ENCODE peak calls at places on chromosomes 11 and 22, in six cellular contexts. One of them, this sample, is unnamed.

GRCh38 chr11:47552086-47552580 is 799 bp downstream of the CELF1 start:
- DNase-seq in choroid plexus epithelial cell: peak
- DNase-seq in brain microvascular endothelial cell: peak
- DNase-seq in endothelial cell: peak
- DNase-seq in AG04450: no peak
- DNase-seq in astrocyte of the spinal cord: peak
- DNase-seq in this sample: no peak

GRCh38 chr11:35165416-35166368 is 26.7 kb downstream of the CD44 start:
- DNase-seq in choroid plexus epithelial cell: peak
- DNase-seq in brain microvascular endothelial cell: peak
- DNase-seq in endothelial cell: peak
- DNase-seq in AG04450: no peak
- DNase-seq in astrocyte of the spinal cord: peak
- DNase-seq in this sample: peak

GRCh38 chr11:15493921-15494630 is 379.4 kb downstream of the INSC start:
- DNase-seq in choroid plexus epithelial cell: no peak
- DNase-seq in brain microvascular endothelial cell: no peak
- DNase-seq in endothelial cell: no peak
- DNase-seq in AG04450: no peak
- DNase-seq in astrocyte of the spinal cord: peak
- DNase-seq in this sample: no peak

GRCh38 chr11:117390743-117391142 is 63.1 kb downstream of the CEP164 start:
- DNase-seq in choroid plexus epithelial cell: no peak
- DNase-seq in brain microvascular endothelial cell: no peak
- DNase-seq in endothelial cell: no peak
- DNase-seq in AG04450: no peak
- DNase-seq in astrocyte of the spinal cord: no peak
- DNase-seq in this sample: no peak

GRCh38 chr11:111531687-111532364 is 8.7 kb upstream of the LAYN start:
- DNase-seq in choroid plexus epithelial cell: peak
- DNase-seq in brain microvascular endothelial cell: peak
- DNase-seq in endothelial cell: no peak
- DNase-seq in AG04450: peak
- DNase-seq in astrocyte of the spinal cord: peak
- DNase-seq in this sample: peak

GRCh38 chr11:68935516-68936357 is 32.0 kb downstream of the IGHMBP2 start:
- DNase-seq in choroid plexus epithelial cell: no peak
- DNase-seq in brain microvascular endothelial cell: no peak
- DNase-seq in endothelial cell: no peak
- DNase-seq in AG04450: no peak
- DNase-seq in astrocyte of the spinal cord: no peak
- DNase-seq in this sample: no peak

GRCh38 chr11:122732342-122733300 is 77.1 kb downstream of the UBASH3B start:
- DNase-seq in choroid plexus epithelial cell: no peak
- DNase-seq in brain microvascular endothelial cell: no peak
- DNase-seq in endothelial cell: no peak
- DNase-seq in AG04450: no peak
- DNase-seq in astrocyte of the spinal cord: no peak
- DNase-seq in this sample: no peak

GRCh38 chr11:113554531-113554930 is 79.3 kb upstream of the DRD2 start:
- DNase-seq in choroid plexus epithelial cell: no peak
- DNase-seq in brain microvascular endothelial cell: no peak
- DNase-seq in endothelial cell: no peak
- DNase-seq in AG04450: no peak
- DNase-seq in astrocyte of the spinal cord: no peak
- DNase-seq in this sample: no peak

GRCh38 chr22:39135092-39135896 is 17.2 kb downstream of the CBX7 start:
- DNase-seq in choroid plexus epithelial cell: peak
- DNase-seq in brain microvascular endothelial cell: peak
- DNase-seq in endothelial cell: peak
- DNase-seq in AG04450: no peak
- DNase-seq in astrocyte of the spinal cord: peak
- DNase-seq in this sample: no peak

GRCh38 chr11:81420668-81421550 is 1312.8 kb downstream of the FAM181B start:
- DNase-seq in choroid plexus epithelial cell: no peak
- DNase-seq in brain microvascular endothelial cell: no peak
- DNase-seq in endothelial cell: no peak
- DNase-seq in AG04450: no peak
- DNase-seq in astrocyte of the spinal cord: no peak
- DNase-seq in this sample: no peak

GRCh38 chr11:66467756-66468155 is 1.1 kb downstream of the PELI3 start:
- DNase-seq in choroid plexus epithelial cell: no peak
- DNase-seq in brain microvascular endothelial cell: no peak
- DNase-seq in endothelial cell: no peak
- DNase-seq in AG04450: no peak
- DNase-seq in astrocyte of the spinal cord: no peak
- DNase-seq in this sample: peak

GRCh38 chr22:48500481-48501230 is 1327.0 kb downstream of the BRD1 start:
- DNase-seq in choroid plexus epithelial cell: no peak
- DNase-seq in brain microvascular endothelial cell: peak
- DNase-seq in endothelial cell: no peak
- DNase-seq in AG04450: no peak
- DNase-seq in astrocyte of the spinal cord: peak
- DNase-seq in this sample: no peak

GRCh38 chr22:35604671-35605457 is 12.3 kb downstream of the MB start:
- DNase-seq in choroid plexus epithelial cell: peak
- DNase-seq in brain microvascular endothelial cell: peak
- DNase-seq in endothelial cell: no peak
- DNase-seq in AG04450: no peak
- DNase-seq in astrocyte of the spinal cord: no peak
- DNase-seq in this sample: no peak

GRCh38 chr11:128738942-128739341 is 45.1 kb downstream of the FLI1 start:
- DNase-seq in choroid plexus epithelial cell: no peak
- DNase-seq in brain microvascular endothelial cell: no peak
- DNase-seq in endothelial cell: no peak
- DNase-seq in AG04450: no peak
- DNase-seq in astrocyte of the spinal cord: no peak
- DNase-seq in this sample: no peak

GRCh38 chr11:25613899-25614298 is 718.0 kb upstream of the ANO3 start:
- DNase-seq in choroid plexus epithelial cell: no peak
- DNase-seq in brain microvascular endothelial cell: no peak
- DNase-seq in endothelial cell: no peak
- DNase-seq in AG04450: no peak
- DNase-seq in astrocyte of the spinal cord: no peak
- DNase-seq in this sample: no peak

GRCh38 chr11:62842171-62842717 is 2.9 kb upstream of the WDR74 start:
- DNase-seq in choroid plexus epithelial cell: peak
- DNase-seq in brain microvascular endothelial cell: no peak
- DNase-seq in endothelial cell: peak
- DNase-seq in AG04450: no peak
- DNase-seq in astrocyte of the spinal cord: no peak
- DNase-seq in this sample: no peak

GRCh38 chr11:96187779-96188624 is 155.0 kb downstream of the MAML2 start:
- DNase-seq in choroid plexus epithelial cell: peak
- DNase-seq in brain microvascular endothelial cell: peak
- DNase-seq in endothelial cell: no peak
- DNase-seq in AG04450: no peak
- DNase-seq in astrocyte of the spinal cord: peak
- DNase-seq in this sample: no peak

GRCh38 chr11:3154001-3154599 is 11.0 kb downstream of the OSBPL5 start:
- DNase-seq in choroid plexus epithelial cell: peak
- DNase-seq in brain microvascular endothelial cell: peak
- DNase-seq in endothelial cell: no peak
- DNase-seq in AG04450: no peak
- DNase-seq in astrocyte of the spinal cord: peak
- DNase-seq in this sample: no peak

GRCh38 chr11:11082651-11083050 is 224.8 kb upstream of the ZBED5 start:
- DNase-seq in choroid plexus epithelial cell: peak
- DNase-seq in brain microvascular endothelial cell: no peak
- DNase-seq in endothelial cell: no peak
- DNase-seq in AG04450: no peak
- DNase-seq in astrocyte of the spinal cord: no peak
- DNase-seq in this sample: no peak

GRCh38 chr22:41587347-41587723 is 2.3 kb downstream of the PMM1 start:
- DNase-seq in choroid plexus epithelial cell: no peak
- DNase-seq in brain microvascular endothelial cell: no peak
- DNase-seq in endothelial cell: no peak
- DNase-seq in AG04450: no peak
- DNase-seq in astrocyte of the spinal cord: no peak
- DNase-seq in this sample: no peak

GRCh38 chr22:41589260-41589600 is 410 bp downstream of the PMM1 start:
- DNase-seq in choroid plexus epithelial cell: peak
- DNase-seq in brain microvascular endothelial cell: no peak
- DNase-seq in endothelial cell: peak
- DNase-seq in AG04450: no peak
- DNase-seq in astrocyte of the spinal cord: no peak
- DNase-seq in this sample: no peak

GRCh38 chr22:41582694-41583093 is 6.9 kb downstream of the PMM1 start:
- DNase-seq in choroid plexus epithelial cell: no peak
- DNase-seq in brain microvascular endothelial cell: no peak
- DNase-seq in endothelial cell: no peak
- DNase-seq in AG04450: no peak
- DNase-seq in astrocyte of the spinal cord: no peak
- DNase-seq in this sample: no peak

GRCh38 chr22:41584881-41585280 is 4.8 kb downstream of the PMM1 start:
- DNase-seq in choroid plexus epithelial cell: no peak
- DNase-seq in brain microvascular endothelial cell: no peak
- DNase-seq in endothelial cell: no peak
- DNase-seq in AG04450: no peak
- DNase-seq in astrocyte of the spinal cord: no peak
- DNase-seq in this sample: no peak

DNA sequence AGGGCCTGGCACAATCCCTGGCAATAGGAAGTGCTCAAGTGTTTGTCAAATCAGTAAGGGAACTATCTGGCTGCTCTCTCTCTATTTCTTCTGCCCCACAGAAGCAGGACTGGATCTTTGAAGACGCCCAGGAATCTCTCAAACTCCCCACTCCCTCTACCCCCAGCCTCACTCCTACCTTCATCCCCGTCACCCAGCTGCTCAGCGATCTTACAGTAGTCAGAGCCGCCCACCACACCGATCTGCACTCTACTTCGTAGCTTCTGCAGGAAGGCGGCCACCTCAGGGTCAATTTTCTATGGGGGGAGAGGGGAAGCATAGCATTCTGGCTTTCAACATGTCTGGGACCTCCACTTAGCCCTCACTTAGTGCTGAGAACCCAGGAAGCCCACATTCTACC is 3.7 kb downstream of the PMM1 start:
- DNase-seq in choroid plexus epithelial cell: no peak
- DNase-seq in brain microvascular endothelial cell: no peak
- DNase-seq in endothelial cell: no peak
- DNase-seq in AG04450: no peak
- DNase-seq in astrocyte of the spinal cord: no peak
- DNase-seq in this sample: no peak
- TF ChIP-seq CTCF in choroid plexus epithelial cell: no peak
- TF ChIP-seq CTCF in brain microvascular endothelial cell: no peak
- TF ChIP-seq CTCF in endothelial cell: no peak
- TF ChIP-seq CTCF in AG04450: no peak
- TF ChIP-seq CTCF in astrocyte of the spinal cord: no peak
- TF ChIP-seq CTCF in this sample: no peak

DNA sequence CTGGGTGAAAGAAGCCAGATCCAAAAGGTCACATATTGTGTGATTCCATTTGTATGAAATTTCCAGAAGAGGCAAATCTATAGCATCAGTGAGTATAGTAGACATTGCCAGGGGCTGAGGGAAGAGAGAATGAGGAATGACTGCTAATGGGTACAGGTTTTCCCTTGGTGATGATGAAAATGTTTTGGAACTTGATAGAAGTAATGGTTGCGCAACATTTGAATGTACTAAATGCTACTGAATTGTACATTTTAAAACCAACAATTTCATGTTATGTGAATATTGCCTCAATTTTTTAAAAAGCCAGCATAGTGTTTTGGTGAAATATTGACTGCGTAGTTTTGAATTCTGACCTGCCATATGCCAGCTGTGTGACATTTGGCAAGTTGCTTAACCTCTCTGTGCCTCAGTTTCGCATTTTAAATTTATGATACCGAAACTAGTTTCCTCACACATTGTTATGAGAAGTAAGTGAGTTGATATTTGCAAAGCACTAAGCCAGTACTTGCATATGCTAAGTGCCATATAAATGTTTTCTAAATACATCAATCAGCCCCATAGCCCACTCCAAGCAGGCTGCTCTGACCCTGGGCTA is 75.4 kb upstream of the TMEM45B start:
- DNase-seq in choroid plexus epithelial cell: no peak
- DNase-seq in brain microvascular endothelial cell: no peak
- DNase-seq in endothelial cell: no peak
- DNase-seq in AG04450: no peak
- DNase-seq in astrocyte of the spinal cord: no peak
- DNase-seq in this sample: no peak
- TF ChIP-seq CTCF in choroid plexus epithelial cell: no peak
- TF ChIP-seq CTCF in brain microvascular endothelial cell: no peak
- TF ChIP-seq CTCF in endothelial cell: no peak
- TF ChIP-seq CTCF in AG04450: no peak
- TF ChIP-seq CTCF in astrocyte of the spinal cord: no peak
- TF ChIP-seq CTCF in this sample: no peak

DNA sequence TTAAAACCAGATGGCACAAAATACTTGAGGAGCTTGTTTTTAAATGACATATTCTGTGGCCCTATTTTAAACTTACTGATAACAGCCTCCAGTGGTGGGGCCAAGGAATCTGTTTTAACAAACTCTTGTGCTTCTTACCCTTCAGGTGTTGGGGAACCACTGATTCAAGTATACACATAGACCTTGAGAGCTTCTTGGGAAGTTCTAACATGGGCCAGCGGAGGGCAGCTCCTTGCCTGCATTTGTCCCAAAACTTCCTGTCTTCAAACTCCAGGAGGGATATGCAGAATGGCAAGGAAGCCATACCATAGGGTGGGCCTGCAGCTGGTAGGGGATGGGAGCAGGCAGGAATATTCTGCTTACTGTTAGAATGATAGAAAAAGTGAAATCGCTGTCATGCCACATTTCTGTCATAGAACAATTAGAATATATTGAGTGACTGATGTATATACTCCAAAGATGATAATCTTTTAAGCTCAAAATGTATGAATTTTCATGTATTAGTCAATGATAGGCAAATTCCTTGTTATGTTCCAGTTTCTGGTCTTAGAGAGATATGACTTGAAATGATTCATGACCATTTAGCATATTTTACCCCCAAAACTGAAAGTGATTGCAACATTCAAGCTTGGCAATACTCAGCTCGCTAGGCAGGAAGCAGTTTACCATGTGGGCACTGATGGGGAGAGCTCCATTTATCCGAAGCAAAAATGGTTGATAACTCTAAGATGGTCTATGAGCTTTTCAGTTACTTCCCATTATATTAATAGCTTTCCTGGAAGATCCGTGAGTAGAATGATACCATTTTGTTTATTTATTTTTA is 9.2 kb downstream of the EXT2 start:
- DNase-seq in choroid plexus epithelial cell: peak
- DNase-seq in brain microvascular endothelial cell: no peak
- DNase-seq in endothelial cell: peak
- DNase-seq in AG04450: no peak
- DNase-seq in astrocyte of the spinal cord: no peak
- DNase-seq in this sample: no peak
- TF ChIP-seq CTCF in choroid plexus epithelial cell: peak
- TF ChIP-seq CTCF in brain microvascular endothelial cell: peak
- TF ChIP-seq CTCF in endothelial cell: no peak
- TF ChIP-seq CTCF in AG04450: no peak
- TF ChIP-seq CTCF in astrocyte of the spinal cord: peak
- TF ChIP-seq CTCF in this sample: no peak

GRCh38 chr11:109374441-109374840 is 47.5 kb upstream of the C11orf87 start:
- DNase-seq in choroid plexus epithelial cell: no peak
- DNase-seq in brain microvascular endothelial cell: no peak
- DNase-seq in endothelial cell: no peak
- DNase-seq in AG04450: no peak
- DNase-seq in astrocyte of the spinal cord: no peak
- DNase-seq in this sample: no peak

GRCh38 chr11:109374032-109374431 is 48.0 kb upstream of the C11orf87 start:
- DNase-seq in choroid plexus epithelial cell: no peak
- DNase-seq in brain microvascular endothelial cell: no peak
- DNase-seq in endothelial cell: no peak
- DNase-seq in AG04450: no peak
- DNase-seq in astrocyte of the spinal cord: no peak
- DNase-seq in this sample: no peak

GRCh38 chr11:109377039-109377742 is 44.8 kb upstream of the C11orf87 start:
- DNase-seq in choroid plexus epithelial cell: no peak
- DNase-seq in brain microvascular endothelial cell: no peak
- DNase-seq in endothelial cell: peak
- DNase-seq in AG04450: no peak
- DNase-seq in astrocyte of the spinal cord: no peak
- DNase-seq in this sample: no peak

GRCh38 chr11:109378049-109378448 is 43.9 kb upstream of the C11orf87 start:
- DNase-seq in choroid plexus epithelial cell: no peak
- DNase-seq in brain microvascular endothelial cell: no peak
- DNase-seq in endothelial cell: no peak
- DNase-seq in AG04450: no peak
- DNase-seq in astrocyte of the spinal cord: no peak
- DNase-seq in this sample: no peak
- TF ChIP-seq CTCF in choroid plexus epithelial cell: no peak
- TF ChIP-seq CTCF in brain microvascular endothelial cell: no peak
- TF ChIP-seq CTCF in endothelial cell: no peak
- TF ChIP-seq CTCF in AG04450: no peak
- TF ChIP-seq CTCF in astrocyte of the spinal cord: no peak
- TF ChIP-seq CTCF in this sample: no peak